ENCODE peak calls at places on chromosome 22, in eight cellular contexts. M is aorta, W is cardiac fibroblast, G is H1, P is foreskin fibroblast, S is lower lobe of right lung, Z is colonic mucosa, R is mucosa of descending colon. Y is an unnamed sample.

GRCh38 chr22:38031491-38031890 is 25.7 kb upstream of the PICK1 start:
- DNase-seq in G (no peak), W (no peak), Z (no peak), M (peak), P (no peak), R (no peak), S (no peak), Y (no peak)

GRCh38 chr22:30158277-30158676 is 78.0 kb downstream of the HORMAD2 start:
- DNase-seq in S (no peak), W (no peak), Z (no peak), R (no peak), M (no peak), G (no peak), P (no peak), Y (no peak)

GRCh38 chr22:49201046-49201970 is 626.4 kb downstream of the BRD1 start:
- DNase-seq in W (no peak), Z (no peak), M (peak), G (peak), P (no peak), R (no peak), S (peak), Y (no peak)

GRCh38 chr22:39926175-39927152 is 25.6 kb downstream of the GRAP2 start:
- DNase-seq in G (no peak), S (no peak), R (peak), Z (peak), P (no peak), W (no peak), M (no peak), Y (no peak)

GRCh38 chr22:26354707-26355106 is 74.4 kb upstream of the ASPHD2 start:
- DNase-seq in R (no peak), S (no peak), W (no peak), Z (no peak), P (no peak), M (no peak), G (no peak), Y (no peak)

GRCh38 chr22:48578138-48579034 is 1249.3 kb downstream of the BRD1 start:
- DNase-seq in G (no peak), S (peak), P (no peak), Z (no peak), W (no peak), M (no peak), R (no peak), Y (no peak)

GRCh38 chr22:17307566-17307965 is 61.7 kb upstream of the CECR2 start:
- DNase-seq in Z (no peak), M (no peak), G (no peak), P (no peak), R (no peak), S (no peak), W (no peak), Y (no peak)

GRCh38 chr22:41822289-41823057 is 10.4 kb upstream of the SREBF2 start:
- DNase-seq in P (peak), Z (no peak), R (peak), G (no peak), M (no peak), S (no peak), W (peak), Y (no peak)

GRCh38 chr22:49807780-49808708 is 19.6 kb downstream of the BRD1 start:
- DNase-seq in M (peak), P (no peak), W (no peak), Z (no peak), G (no peak), S (peak), R (no peak), Y (no peak)

GRCh38 chr22:35582861-35583670 is 34.1 kb downstream of the MB start:
- DNase-seq in Z (peak), W (peak), P (peak), M (no peak), S (peak), G (peak), R (peak), Y (peak)

GRCh38 chr22:38881464-38881871 is 9.5 kb upstream of the CBX6 start:
- DNase-seq in G (no peak), R (no peak), M (no peak), S (no peak), W (peak), Z (peak), P (peak), Y (no peak)